ENCODE peak calls at places on chromosomes 11 and 22, in seven cellular contexts. K is H1, X is mesenchymal stem cell, T is mesendoderm, R is IMR-90, S is neuronal stem cell, F is trophoblast cell. O is an unnamed sample.
A peak's percentile ranks its signal among the peaks of the same experiment; 100 is the strongest.

GRCh38 chr11:12724301-12725046 is 50.3 kb downstream of the TEAD1 start:
- DNase-seq in K (peak; percentile 77), X (peak; percentile 97), T (peak; percentile 91), R (peak; percentile 95), S (no peak), F (no peak), O (peak; percentile 95)

GRCh38 chr22:23110922-23111527 is 30.8 kb downstream of the RSPH14 start:
- DNase-seq in K (no peak), X (no peak), T (peak; percentile 24), R (no peak), S (no peak), F (no peak), O (no peak)

GRCh38 chr11:118342503-118343161 is at the start of gene CD3D:
- DNase-seq in K (no peak), X (no peak), T (peak; percentile 19), R (no peak), S (no peak), F (no peak), O (no peak)

GRCh38 chr11:69892237-69892985 is 73.2 kb upstream of the FGF3 start:
- DNase-seq in K (peak; percentile 76), X (peak; percentile 26), T (peak; percentile 86), R (no peak), S (no peak), F (no peak), O (peak; percentile 89)

GRCh38 chr11:110173775-110174644 is 80.8 kb downstream of the ZC3H12C start:
- DNase-seq in K (peak; percentile 92), X (peak; percentile 59), T (peak; percentile 90), R (peak; percentile 64), S (peak; percentile 67), F (peak; percentile 80), O (peak; percentile 83)

GRCh38 chr11:69208190-69209037 is 52.7 kb downstream of the SMIM38 start:
- DNase-seq in K (no peak), X (no peak), T (no peak), R (no peak), S (no peak), F (no peak), O (no peak)

GRCh38 chr22:45511847-45512261 is 9.2 kb downstream of the FBLN1 start:
- DNase-seq in K (no peak), X (peak; percentile 91), T (no peak), R (peak; percentile 93), S (no peak), F (no peak), O (no peak)

GRCh38 chr11:19525276-19525675 is 187.4 kb upstream of the NAV2 start:
- DNase-seq in K (no peak), X (no peak), T (no peak), R (no peak), S (no peak), F (no peak), O (no peak)

GRCh38 chr22:46936378-46936916 is 174.0 kb downstream of the TBC1D22A start:
- DNase-seq in K (peak; percentile 37), X (no peak), T (no peak), R (no peak), S (no peak), F (no peak), O (no peak)

GRCh38 chr11:23021287-23021863 is 161.1 kb upstream of the CCDC179 start:
- DNase-seq in K (no peak), X (peak; percentile 45), T (peak; percentile 56), R (peak; percentile 51), S (peak; percentile 39), F (no peak), O (no peak)
- H2BK5ac ChIP-seq in K (no peak overlapping the region), X (no peak overlapping the region), T (no peak overlapping the region), R (no peak overlapping the region), S (no peak overlapping the region), F (no peak overlapping the region), O (no peak overlapping the region)

GRCh38 chr11:95299078-95299611 is 68.1 kb upstream of the SESN3 start:
- DNase-seq in K (no peak), X (peak; percentile 31), T (no peak), R (no peak), S (no peak), F (no peak), O (no peak)
- H3K4me1 ChIP-seq in K (peaks cover 19% of the 10 kb centered on the region), X (no peaks in the 10 kb centered on the region), T (peaks cover 5% of the 10 kb centered on the region), R (no peaks in the 10 kb centered on the region), S (peaks cover 13% of the 10 kb centered on the region), F (peaks cover 34% of the 10 kb centered on the region), O (peaks cover 6% of the 10 kb centered on the region)

DNA sequence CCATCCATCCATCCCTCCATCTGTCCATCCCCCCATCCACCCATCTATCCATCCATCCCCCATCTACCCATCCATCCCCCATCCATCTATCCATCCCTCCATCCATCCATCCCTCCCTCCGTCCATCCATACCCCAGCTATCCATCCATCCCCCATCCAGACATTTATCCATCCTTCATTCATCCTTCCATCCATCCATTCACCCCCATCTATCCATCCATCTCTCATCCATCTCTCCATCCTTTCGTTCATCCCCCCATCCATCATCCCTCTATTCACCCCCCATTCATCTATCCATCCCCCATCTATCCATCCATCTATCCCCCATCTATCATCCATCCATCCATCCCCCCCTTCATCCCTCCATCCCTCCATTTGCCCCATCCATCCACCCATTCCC is 97.5 kb downstream of the MPPED1 start:
- DNase-seq in K (no peak), X (no peak), T (no peak), R (no peak), S (no peak), F (no peak), O (no peak)
- H2BK120ac ChIP-seq in K (no peak overlapping the region), X (no peak overlapping the region), T (no peak overlapping the region), R (no peak overlapping the region), S (no peak overlapping the region), F (no peak overlapping the region), O (no peak overlapping the region)

GRCh38 chr11:112401036-112401769 is 140.5 kb upstream of the PLET1 start:
- DNase-seq in K (no peak), X (no peak), T (no peak), R (no peak), S (no peak), F (peak; percentile 19), O (no peak)
- H2BK5ac ChIP-seq in K (no peak overlapping the region), X (no peak overlapping the region), T (no peak overlapping the region), R (no peak overlapping the region), S (no peak overlapping the region), F (no peak overlapping the region), O (no peak overlapping the region)